ENCODE peak calls at places on chromosomes 16 and 17, in six cellular contexts. C is fibroblast of the aortic adventitia; D is breast epithelium; J is CD8-positive, alpha-beta T cell; R is fibroblast of mammary gland; A is mesothelial cell of epicardium. Q is an unnamed sample.

GRCh38 chr17:17546399-17547185 is 44.9 kb downstream of the PEMT start:
- DNase-seq in C (no peak), D (no peak), J (no peak), R (no peak), A (no peak), Q (no peak)

GRCh38 chr17:79845601-79845949 is 6.3 kb upstream of the CBX4 start:
- DNase-seq in C (peak; percentile 61), D (no peak), J (no peak), R (no peak), A (no peak), Q (no peak)

GRCh38 chr17:80833952-80834895 is 157.4 kb upstream of the CHMP6 start:
- DNase-seq in C (peak; percentile 54), D (no peak), J (no peak), R (peak; percentile 94), A (no peak), Q (peak; percentile 71)

GRCh38 chr16:70267516-70267915 is 15.8 kb upstream of the EXOSC6 start:
- DNase-seq in C (peak; percentile 50), D (no peak), J (no peak), R (peak; percentile 69), A (no peak), Q (peak; percentile 41)

GRCh38 chr17:7558544-7559306 is at the start of gene TNFSF13:
- DNase-seq in C (no peak), D (no peak), J (no peak), R (no peak), A (no peak), Q (no peak)

GRCh38 chr17:43918026-43918389 is 10.7 kb upstream of the MPP2 start:
- DNase-seq in C (no peak), D (no peak), J (no peak), R (no peak), A (no peak), Q (no peak)

GRCh38 chr17:54153423-54153822 is 330.7 kb downstream of the KIF2B start:
- DNase-seq in C (no peak), D (no peak), J (no peak), R (no peak), A (no peak), Q (no peak)

GRCh38 chr16:72860726-72861562 is 187.0 kb downstream of the ZFHX3 start:
- DNase-seq in C (no peak), D (no peak), J (no peak), R (no peak), A (no peak), Q (no peak)

GRCh38 chr17:17913695-17914332 is 58.4 kb downstream of the TOM1L2 start:
- DNase-seq in C (peak; percentile 80), D (peak; percentile 75), J (peak; percentile 49), R (peak; percentile 90), A (peak; percentile 50), Q (peak; percentile 95)

GRCh38 chr17:2718150-2718938 is 6.8 kb upstream of the CLUH start:
- DNase-seq in C (no peak), D (no peak), J (no peak), R (peak; percentile 29), A (no peak), Q (no peak)

GRCh38 chr16:24800586-24800985 is 45.2 kb upstream of the SLC5A11 start:
- DNase-seq in C (peak; percentile 28), D (no peak), J (no peak), R (peak; percentile 42), A (no peak), Q (peak; percentile 30)

GRCh38 chr17:42034059-42034458 is 14.2 kb downstream of the NKIRAS2 start:
- DNase-seq in C (no peak), D (no peak), J (no peak), R (no peak), A (no peak), Q (no peak)

GRCh38 chr16:84331998-84332780 is 36.1 kb upstream of the ATP2C2 start:
- DNase-seq in C (no peak), D (no peak), J (no peak), R (peak; percentile 12), A (no peak), Q (no peak)

GRCh38 chr17:51391992-51392654 is 131.8 kb downstream of the UTP18 start:
- DNase-seq in C (no peak), D (no peak), J (no peak), R (no peak), A (no peak), Q (no peak)

GRCh38 chr16:56347670-56348069 is 77.7 kb downstream of the AMFR start:
- DNase-seq in C (no peak), D (no peak), J (no peak), R (no peak), A (no peak), Q (no peak)

GRCh38 chr17:15999974-16000827 is 577 bp downstream of the TTC19 start:
- DNase-seq in C (peak; percentile 50), D (no peak), J (no peak), R (peak; percentile 33), A (peak; percentile 26), Q (peak; percentile 38)

GRCh38 chr16:78396046-78396445 is 296.6 kb downstream of the WWOX start:
- DNase-seq in C (no peak), D (no peak), J (no peak), R (no peak), A (no peak), Q (no peak)
- TF ChIP-seq CTCF in C (peak; percentile 27), D (no peak), J (no peak), R (peak; percentile 8), A (peak; percentile 78), Q (no peak)

GRCh38 chr17:75602644-75603043 is 15.0 kb downstream of the MYO15B start:
- DNase-seq in C (no peak), D (no peak), J (no peak), R (no peak), A (no peak), Q (no peak)

GRCh38 chr17:75605790-75606189 is 18.2 kb downstream of the MYO15B start:
- DNase-seq in C (no peak), D (no peak), J (no peak), R (no peak), A (no peak), Q (no peak)

GRCh38 chr17:75604034-75604695 is 16.6 kb downstream of the MYO15B start:
- DNase-seq in C (peak; percentile 7), D (no peak), J (no peak), R (no peak), A (no peak), Q (no peak)

GRCh38 chr17:75603123-75603522 is 15.5 kb downstream of the MYO15B start:
- DNase-seq in C (no peak), D (no peak), J (no peak), R (no peak), A (no peak), Q (no peak)

DNA sequence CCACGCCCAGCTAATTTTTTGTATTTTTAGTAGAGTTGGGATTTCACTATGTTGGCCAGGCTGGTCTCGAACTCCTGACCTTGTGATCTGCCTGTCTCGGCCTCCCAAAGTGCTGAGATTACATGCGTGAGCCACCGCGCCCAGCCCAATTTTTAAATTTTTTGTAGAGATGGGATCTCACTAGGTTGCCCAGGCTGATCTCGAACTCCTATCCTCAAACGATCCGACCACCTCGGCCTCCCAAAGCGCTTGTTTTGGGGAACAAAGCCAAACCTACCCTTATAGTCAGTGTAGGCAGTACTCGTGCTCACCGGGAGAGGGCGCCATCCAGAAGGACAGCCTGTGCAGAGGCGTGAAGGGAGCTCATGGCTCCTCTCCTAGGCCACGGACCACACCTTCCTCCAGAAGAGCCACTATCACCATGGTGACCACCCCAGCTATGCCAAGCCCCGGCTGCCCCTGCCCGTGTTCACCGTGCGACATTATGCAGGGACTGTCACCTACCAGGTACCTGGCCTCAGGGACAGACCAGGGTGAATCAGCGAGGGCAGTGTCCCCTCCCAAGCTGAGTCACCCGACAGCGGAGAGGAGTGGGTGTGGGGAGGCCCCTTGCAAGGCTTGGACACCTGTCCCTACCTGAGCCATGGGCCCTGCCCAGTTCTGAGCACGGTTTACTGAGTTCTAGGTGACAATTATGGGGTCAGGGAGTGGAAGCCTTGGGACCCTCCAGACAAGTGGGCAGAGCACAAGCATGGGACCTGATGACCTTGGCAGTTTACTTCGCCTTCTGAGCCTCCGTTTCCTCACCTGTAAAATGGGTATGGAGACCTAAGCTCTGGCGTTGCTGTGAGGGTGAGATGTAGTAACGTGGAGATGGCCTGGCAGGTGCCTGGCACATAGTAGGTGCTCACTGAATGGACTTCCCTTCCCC is 13.7 kb downstream of the MYO15B start:
- DNase-seq in C (peak; percentile 13), D (peak; percentile 64), J (peak; percentile 67), R (peak; percentile 29), A (no peak), Q (no peak)
- TF ChIP-seq CTCF in C (peak; percentile 77), D (peak; percentile 44), J (peak; percentile 67), R (peak; percentile 72), A (peak; percentile 72), Q (peak; percentile 81)

GRCh38 chr16:67163164-67163902 is 1.2 kb upstream of the HSF4 start:
- DNase-seq in C (peak; percentile 56), D (no peak), J (no peak), R (no peak), A (no peak), Q (peak; percentile 36)

GRCh38 chr16:67163903-67164558 is 514 bp upstream of the HSF4 start:
- DNase-seq in C (no peak), D (no peak), J (no peak), R (no peak), A (no peak), Q (no peak)

GRCh38 chr16:67162439-67163163 is 1.9 kb upstream of the HSF4 start:
- DNase-seq in C (no peak), D (no peak), J (no peak), R (no peak), A (no peak), Q (no peak)

GRCh38 chr16:67158637-67159600 is 790 bp downstream of the TRADD start:
- DNase-seq in C (no peak), D (no peak), J (peak; percentile 79), R (no peak), A (no peak), Q (no peak)

DNA sequence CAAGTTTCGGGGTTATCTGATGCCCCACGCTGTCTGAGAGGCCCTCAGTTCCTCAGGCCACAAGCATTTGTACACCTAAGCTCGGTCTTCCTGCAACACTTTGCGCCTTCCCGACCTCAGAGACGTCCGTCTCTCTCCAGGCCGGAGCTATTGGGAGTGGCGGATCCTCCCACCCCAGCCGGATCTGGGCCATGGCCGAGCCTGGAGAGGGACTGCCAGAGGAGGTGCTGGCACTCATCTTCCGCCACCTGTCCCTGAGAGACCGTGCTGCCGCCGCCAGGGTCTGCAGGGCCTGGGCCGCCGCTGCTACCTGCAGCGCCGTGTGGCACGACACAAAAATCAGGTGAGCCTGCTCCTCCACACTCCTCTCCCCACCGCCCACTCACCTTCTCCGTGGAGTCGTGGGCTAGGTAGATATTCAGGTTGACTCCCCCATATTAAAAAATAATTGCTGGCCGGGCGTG is 1.9 kb downstream of the FBXL8 start:
- DNase-seq in C (no peak), D (no peak), J (no peak), R (no peak), A (no peak), Q (no peak)
- TF ChIP-seq CTCF in C (no peak), D (no peak), J (no peak), R (no peak), A (no peak), Q (no peak)

DNA sequence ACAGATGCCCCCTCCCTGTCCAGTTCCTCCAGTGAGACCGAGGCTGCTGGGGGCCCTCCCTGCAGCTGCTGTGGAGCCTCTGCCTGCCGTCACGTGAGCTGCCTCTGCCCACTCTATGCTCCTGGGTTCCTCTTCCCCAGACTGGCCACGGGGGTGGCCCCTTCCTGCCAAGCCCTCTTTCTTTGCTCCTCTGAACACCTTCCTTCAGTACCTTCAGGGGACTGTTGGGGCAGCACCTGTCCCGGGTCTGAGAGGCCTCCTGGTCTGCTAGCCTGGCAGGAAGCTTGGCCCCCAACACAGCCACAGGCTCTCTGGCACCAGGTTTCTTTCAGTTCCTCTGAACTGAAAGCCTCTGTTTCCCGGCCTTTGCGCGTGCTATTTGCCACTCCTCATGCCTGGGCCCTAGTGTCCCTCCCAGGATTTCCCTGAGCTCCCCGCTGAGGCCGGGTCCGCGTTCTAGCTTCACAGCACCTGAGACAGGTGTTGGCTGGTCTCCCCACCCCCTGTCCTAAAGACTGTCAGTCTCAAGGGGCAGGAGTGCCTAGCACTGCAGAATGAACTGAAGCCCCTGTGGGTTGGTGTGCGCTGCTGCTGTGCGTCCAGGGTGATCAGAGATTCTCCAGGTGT is 6.6 kb upstream of the ATP6V0C start:
- DNase-seq in C (no peak), D (no peak), J (no peak), R (no peak), A (no peak), Q (no peak)
- TF ChIP-seq CTCF in C (no peak), D (no peak), J (no peak), R (no peak), A (no peak), Q (no peak)